ENCODE peak calls at places on chromosomes 16 and 17, in four cellular contexts. Y is fibroblast of pulmonary artery, T is mesothelial cell of epicardium, N is GM12878. S is an unnamed sample.

GRCh38 chr17:82933006-82933310 is 93.1 kb upstream of the ZNF750 start:
- DNase-seq in Y (no peak), T (peak), N (no peak), S (peak)

GRCh38 chr16:70725024-70725911 is 39.4 kb upstream of the MTSS2 start:
- DNase-seq in Y (no peak), T (no peak), N (no peak), S (no peak)

GRCh38 chr17:58595194-58595792 is 80.9 kb upstream of the MTMR4 start:
- DNase-seq in Y (no peak), T (no peak), N (no peak), S (no peak)

GRCh38 chr17:12722282-12722681 is 56.6 kb downstream of the MYOCD start:
- DNase-seq in Y (no peak), T (no peak), N (no peak), S (no peak)

GRCh38 chr17:81578038-81578441 is 25.9 kb upstream of the FAAP100 start:
- DNase-seq in Y (peak), T (no peak), N (no peak), S (no peak)

GRCh38 chr16:3496386-3496785 is 1.1 kb upstream of the C16orf90 start:
- DNase-seq in Y (no peak), T (no peak), N (no peak), S (no peak)

GRCh38 chr17:7466644-7467341 is 12.6 kb downstream of the ZBTB4 start:
- DNase-seq in Y (peak), T (no peak), N (no peak), S (no peak)

GRCh38 chr16:65244811-65245210 is 122.9 kb upstream of the CDH11 start:
- DNase-seq in Y (no peak), T (no peak), N (no peak), S (no peak)

GRCh38 chr16:55642611-55643010 is 13.2 kb upstream of the SLC6A2 start:
- DNase-seq in Y (no peak), T (no peak), N (no peak), S (no peak)

GRCh38 chr17:62808576-62808970 is 459 bp upstream of the MARCHF10 start:
- DNase-seq in Y (no peak), T (no peak), N (no peak), S (no peak)

GRCh38 chr17:76492989-76493501 is 8.2 kb downstream of the RHBDF2 start:
- DNase-seq in Y (peak), T (no peak), N (peak), S (peak)

GRCh38 chr16:84117482-84117843 is 721 bp upstream of the MBTPS1 start:
- DNase-seq in Y (peak), T (no peak), N (no peak), S (no peak)

GRCh38 chr17:43662432-43663141 is 865 bp upstream of the MEOX1 start:
- DNase-seq in Y (no peak), T (no peak), N (peak), S (no peak)

GRCh38 chr16:71383054-71383773 is 24.7 kb downstream of the CALB2 start:
- DNase-seq in Y (peak), T (no peak), N (no peak), S (no peak)

GRCh38 chr16:77443834-77444460 is 9.1 kb upstream of the ADAMTS18 start:
- DNase-seq in Y (no peak), T (no peak), N (no peak), S (no peak)

GRCh38 chr17:40542562-40543411 is 22.5 kb downstream of the CCR7 start:
- DNase-seq in Y (peak), T (no peak), N (no peak), S (peak)

GRCh38 chr17:82490512-82491195 is 28.9 kb upstream of the FOXK2 start:
- DNase-seq in Y (no peak), T (no peak), N (no peak), S (no peak)

GRCh38 chr16:19899605-19899955 is 14.9 kb upstream of the GPRC5B start:
- DNase-seq in Y (no peak), T (no peak), N (no peak), S (no peak)
- TF ChIP-seq CTCF in Y (no peak), T (no peak), N (no peak), S (no peak)

GRCh38 chr17:79842136-79842655 is 3.0 kb upstream of the CBX4 start:
- DNase-seq in Y (no peak), T (no peak), N (no peak), S (no peak)

GRCh38 chr17:79843475-79843916 is 4.3 kb upstream of the CBX4 start:
- DNase-seq in Y (no peak), T (no peak), N (no peak), S (peak)

GRCh38 chr17:79841369-79842135 is 2.3 kb upstream of the CBX4 start:
- DNase-seq in Y (no peak), T (no peak), N (no peak), S (no peak)

GRCh38 chr17:79843917-79844815 is 4.9 kb upstream of the CBX4 start:
- DNase-seq in Y (peak), T (no peak), N (no peak), S (no peak)

DNA sequence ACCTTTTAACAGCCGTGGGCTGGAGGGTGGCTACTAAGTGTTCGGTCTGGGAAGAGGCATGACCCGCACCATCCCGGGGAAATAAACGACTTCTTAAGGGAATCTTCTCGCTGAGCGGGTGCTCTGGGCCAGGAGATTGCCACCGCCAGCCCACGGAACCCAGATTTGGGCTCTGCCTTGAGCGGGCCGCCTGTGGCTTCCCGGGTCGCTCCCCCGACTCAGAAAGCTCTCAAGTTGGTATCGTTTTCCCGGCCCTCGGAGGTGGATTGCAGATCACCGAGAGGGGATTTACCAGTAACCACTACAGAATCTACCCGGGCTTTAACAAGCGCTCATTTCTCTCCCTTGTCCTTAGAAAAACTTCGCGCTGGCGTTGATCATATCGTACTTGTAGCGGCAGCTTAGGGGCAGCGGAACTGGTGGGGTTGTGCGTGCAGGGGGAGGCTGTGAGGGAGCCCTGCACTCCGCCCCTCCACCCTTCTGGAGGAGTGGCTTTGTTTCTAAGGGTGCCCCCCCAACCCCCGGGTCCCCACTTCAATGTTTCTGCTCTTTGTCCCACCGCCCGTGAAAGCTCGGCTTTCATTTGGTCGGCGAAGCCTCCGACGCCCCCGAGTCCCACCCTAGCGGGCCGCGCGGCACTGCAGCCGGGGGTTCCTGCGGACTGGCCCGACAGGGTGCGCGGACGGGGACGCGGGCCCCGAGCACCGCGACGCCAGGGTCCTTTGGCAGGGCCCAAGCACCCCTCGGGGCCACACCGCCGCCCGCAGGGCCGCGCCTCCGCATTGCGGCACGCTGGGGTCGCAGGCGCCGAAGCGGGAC is 3.6 kb upstream of the CBX4 start:
- DNase-seq in Y (no peak), T (no peak), N (no peak), S (peak)
- TF ChIP-seq CTCF in Y (no peak), T (no peak), N (no peak), S (no peak)

GRCh38 chr16:88821168-88821850 is 9.6 kb upstream of the APRT start:
- DNase-seq in Y (no peak), T (no peak), N (no peak), S (no peak)
- TF ChIP-seq CTCF in Y (no peak), T (no peak), N (no peak), S (no peak)

DNA sequence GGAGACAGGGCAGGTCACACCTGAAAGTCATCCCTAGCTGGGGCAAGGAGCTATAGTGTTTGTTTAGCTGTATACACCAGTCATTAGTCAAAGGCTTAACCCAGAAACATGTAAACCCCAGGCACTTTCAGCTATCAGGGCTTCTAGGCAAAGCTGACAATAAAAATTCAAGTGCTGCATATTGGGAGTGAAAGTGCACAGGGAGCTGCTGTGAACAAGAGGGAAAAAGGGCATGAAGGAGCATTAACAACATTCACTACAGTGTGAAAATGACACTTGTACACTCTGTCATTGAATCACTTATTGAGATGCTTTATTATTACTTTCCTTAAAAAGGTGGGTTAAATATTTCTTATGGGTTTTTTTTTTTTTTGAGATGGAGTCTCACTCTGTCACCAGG is 92.8 kb downstream of the HS3ST3B1 start:
- DNase-seq in Y (no peak), T (no peak), N (no peak), S (no peak)
- TF ChIP-seq CTCF in Y (no peak), T (no peak), N (no peak), S (no peak)

GRCh38 chr17:80319262-80319998 is 58.8 kb downstream of the RNF213 start:
- DNase-seq in Y (no peak), T (no peak), N (no peak), S (no peak)
- TF ChIP-seq CTCF in Y (no peak), T (no peak), N (no peak), S (no peak)

GRCh38 chr16:10999313-10999712 is 54.9 kb downstream of the CLEC16A start:
- DNase-seq in Y (no peak), T (no peak), N (no peak), S (no peak)
- TF ChIP-seq CTCF in Y (no peak), T (no peak), N (no peak), S (no peak)

GRCh38 chr16:87172632-87173031 is 144.6 kb downstream of the C16orf95 start:
- DNase-seq in Y (no peak), T (no peak), N (no peak), S (no peak)
- TF ChIP-seq CTCF in Y (peak), T (no peak), N (no peak), S (no peak)